ENCODE peak calls at places on chromosomes 1 and 21, in nine cellular contexts. One of them, this sample, is unnamed.

GRCh38 chr1:45802343-45803298 is 791 bp upstream of the MAST2 start:
- DNase-seq in OCI-LY7: peak; percentile 42
- DNase-seq in brain microvascular endothelial cell: peak; percentile 98
- DNase-seq in heart left ventricle: peak; percentile 63
- DNase-seq in BE2C: peak; percentile 75
- DNase-seq in cardiac muscle cell: peak; percentile 94
- DNase-seq in CD8-positive, alpha-beta T cell: no peak
- DNase-seq in tibial nerve: peak; percentile 68
- DNase-seq in epithelial cell of proximal tubule: peak; percentile 83
- DNase-seq in this sample: peak; percentile 99

GRCh38 chr1:32181563-32181962 is 2.1 kb downstream of the TXLNA start:
- DNase-seq in heart left ventricle: no peak
- DNase-seq in CD8-positive, alpha-beta T cell: no peak
- DNase-seq in cardiac muscle cell: no peak
- DNase-seq in epithelial cell of proximal tubule: no peak
- DNase-seq in brain microvascular endothelial cell: no peak
- DNase-seq in tibial nerve: no peak
- DNase-seq in BE2C: no peak
- DNase-seq in OCI-LY7: no peak
- DNase-seq in this sample: no peak

GRCh38 chr1:110606784-110607662 is 865 bp upstream of the KCNA2 start:
- DNase-seq in OCI-LY7: no peak
- DNase-seq in BE2C: no peak
- DNase-seq in brain microvascular endothelial cell: no peak
- DNase-seq in heart left ventricle: no peak
- DNase-seq in CD8-positive, alpha-beta T cell: peak; percentile 56
- DNase-seq in tibial nerve: no peak
- DNase-seq in cardiac muscle cell: peak; percentile 10
- DNase-seq in epithelial cell of proximal tubule: no peak
- DNase-seq in this sample: no peak

GRCh38 chr1:97739596-97740103 is 181.2 kb downstream of the DPYD start:
- DNase-seq in brain microvascular endothelial cell: no peak
- DNase-seq in CD8-positive, alpha-beta T cell: no peak
- DNase-seq in cardiac muscle cell: no peak
- DNase-seq in heart left ventricle: no peak
- DNase-seq in BE2C: no peak
- DNase-seq in tibial nerve: no peak
- DNase-seq in epithelial cell of proximal tubule: peak; percentile 41
- DNase-seq in OCI-LY7: no peak
- DNase-seq in this sample: peak; percentile 29

GRCh38 chr1:96756789-96757188 is 35.2 kb downstream of the PTBP2 start:
- DNase-seq in brain microvascular endothelial cell: no peak
- DNase-seq in epithelial cell of proximal tubule: no peak
- DNase-seq in cardiac muscle cell: peak; percentile 13
- DNase-seq in heart left ventricle: no peak
- DNase-seq in tibial nerve: no peak
- DNase-seq in BE2C: no peak
- DNase-seq in OCI-LY7: no peak
- DNase-seq in CD8-positive, alpha-beta T cell: no peak
- DNase-seq in this sample: peak; percentile 11

GRCh38 chr1:40397258-40397657 is 23.7 kb downstream of the SMAP2 start:
- DNase-seq in OCI-LY7: no peak
- DNase-seq in CD8-positive, alpha-beta T cell: no peak
- DNase-seq in epithelial cell of proximal tubule: no peak
- DNase-seq in BE2C: no peak
- DNase-seq in tibial nerve: no peak
- DNase-seq in cardiac muscle cell: no peak
- DNase-seq in heart left ventricle: no peak
- DNase-seq in brain microvascular endothelial cell: no peak
- DNase-seq in this sample: no peak

GRCh38 chr1:18238190-18238589 is 130.6 kb downstream of the IGSF21 start:
- DNase-seq in OCI-LY7: no peak
- DNase-seq in brain microvascular endothelial cell: no peak
- DNase-seq in BE2C: peak; percentile 65
- DNase-seq in CD8-positive, alpha-beta T cell: no peak
- DNase-seq in cardiac muscle cell: no peak
- DNase-seq in epithelial cell of proximal tubule: no peak
- DNase-seq in tibial nerve: no peak
- DNase-seq in heart left ventricle: no peak
- DNase-seq in this sample: no peak

GRCh38 chr1:51622455-51622913 is 5.6 kb downstream of the OSBPL9 start:
- DNase-seq in tibial nerve: peak; percentile 61
- DNase-seq in epithelial cell of proximal tubule: peak; percentile 90
- DNase-seq in heart left ventricle: no peak
- DNase-seq in brain microvascular endothelial cell: peak; percentile 80
- DNase-seq in CD8-positive, alpha-beta T cell: no peak
- DNase-seq in OCI-LY7: no peak
- DNase-seq in cardiac muscle cell: peak; percentile 58
- DNase-seq in BE2C: peak; percentile 17
- DNase-seq in this sample: peak; percentile 88

GRCh38 chr1:17852383-17852782 is 97.2 kb downstream of the ACTL8 start:
- DNase-seq in BE2C: no peak
- DNase-seq in OCI-LY7: no peak
- DNase-seq in CD8-positive, alpha-beta T cell: no peak
- DNase-seq in cardiac muscle cell: no peak
- DNase-seq in tibial nerve: no peak
- DNase-seq in brain microvascular endothelial cell: no peak
- DNase-seq in epithelial cell of proximal tubule: no peak
- DNase-seq in heart left ventricle: no peak
- DNase-seq in this sample: no peak

GRCh38 chr1:226409392-226409791 is 1.5 kb upstream of the PARP1 start:
- DNase-seq in tibial nerve: no peak
- DNase-seq in CD8-positive, alpha-beta T cell: peak; percentile 25
- DNase-seq in epithelial cell of proximal tubule: no peak
- DNase-seq in OCI-LY7: no peak
- DNase-seq in cardiac muscle cell: no peak
- DNase-seq in BE2C: no peak
- DNase-seq in brain microvascular endothelial cell: no peak
- DNase-seq in heart left ventricle: no peak
- DNase-seq in this sample: no peak

GRCh38 chr1:25573591-25573930 is 30.2 kb downstream of the LDLRAP1 start:
- DNase-seq in BE2C: no peak
- DNase-seq in heart left ventricle: no peak
- DNase-seq in OCI-LY7: no peak
- DNase-seq in epithelial cell of proximal tubule: no peak
- DNase-seq in tibial nerve: no peak
- DNase-seq in cardiac muscle cell: no peak
- DNase-seq in brain microvascular endothelial cell: no peak
- DNase-seq in CD8-positive, alpha-beta T cell: no peak
- DNase-seq in this sample: no peak

GRCh38 chr1:27011058-27011764 is 1.4 kb downstream of the TENT5B start:
- DNase-seq in OCI-LY7: no peak
- DNase-seq in heart left ventricle: no peak
- DNase-seq in epithelial cell of proximal tubule: no peak
- DNase-seq in cardiac muscle cell: peak; percentile 93
- DNase-seq in tibial nerve: no peak
- DNase-seq in brain microvascular endothelial cell: peak; percentile 79
- DNase-seq in CD8-positive, alpha-beta T cell: no peak
- DNase-seq in BE2C: no peak
- DNase-seq in this sample: peak; percentile 73

GRCh38 chr1:39196244-39197215 is 8.0 kb upstream of the MACF1 start:
- DNase-seq in CD8-positive, alpha-beta T cell: peak; percentile 72
- DNase-seq in BE2C: no peak
- DNase-seq in cardiac muscle cell: peak; percentile 61
- DNase-seq in heart left ventricle: no peak
- DNase-seq in epithelial cell of proximal tubule: no peak
- DNase-seq in OCI-LY7: peak; percentile 92
- DNase-seq in tibial nerve: no peak
- DNase-seq in brain microvascular endothelial cell: no peak
- DNase-seq in this sample: peak; percentile 62

GRCh38 chr1:191002768-191003167 is 525.1 kb upstream of the BRINP3 start:
- DNase-seq in heart left ventricle: no peak
- DNase-seq in CD8-positive, alpha-beta T cell: no peak
- DNase-seq in brain microvascular endothelial cell: no peak
- DNase-seq in OCI-LY7: no peak
- DNase-seq in cardiac muscle cell: no peak
- DNase-seq in tibial nerve: no peak
- DNase-seq in BE2C: no peak
- DNase-seq in epithelial cell of proximal tubule: no peak
- DNase-seq in this sample: no peak

GRCh38 chr1:205074513-205074912 is 9.7 kb downstream of the TMEM81 start:
- DNase-seq in OCI-LY7: no peak
- DNase-seq in brain microvascular endothelial cell: no peak
- DNase-seq in cardiac muscle cell: no peak
- DNase-seq in heart left ventricle: no peak
- DNase-seq in epithelial cell of proximal tubule: no peak
- DNase-seq in tibial nerve: no peak
- DNase-seq in CD8-positive, alpha-beta T cell: no peak
- DNase-seq in BE2C: no peak
- DNase-seq in this sample: no peak

GRCh38 chr1:86828024-86828423 is 85.9 kb downstream of the SELENOF start:
- DNase-seq in CD8-positive, alpha-beta T cell: no peak
- DNase-seq in OCI-LY7: no peak
- DNase-seq in brain microvascular endothelial cell: no peak
- DNase-seq in cardiac muscle cell: no peak
- DNase-seq in BE2C: no peak
- DNase-seq in tibial nerve: no peak
- DNase-seq in heart left ventricle: no peak
- DNase-seq in epithelial cell of proximal tubule: no peak
- DNase-seq in this sample: no peak

GRCh38 chr1:9338354-9339250 is 45.9 kb downstream of the SPSB1 start:
- DNase-seq in BE2C: no peak
- DNase-seq in heart left ventricle: no peak
- DNase-seq in brain microvascular endothelial cell: peak; percentile 33
- DNase-seq in CD8-positive, alpha-beta T cell: no peak
- DNase-seq in OCI-LY7: no peak
- DNase-seq in tibial nerve: no peak
- DNase-seq in cardiac muscle cell: peak; percentile 17
- DNase-seq in epithelial cell of proximal tubule: no peak
- DNase-seq in this sample: peak; percentile 28

GRCh38 chr1:222924140-222924706 is 109.4 kb downstream of the DISP1 start:
- DNase-seq in brain microvascular endothelial cell: no peak
- DNase-seq in OCI-LY7: no peak
- DNase-seq in BE2C: no peak
- DNase-seq in heart left ventricle: no peak
- DNase-seq in tibial nerve: no peak
- DNase-seq in CD8-positive, alpha-beta T cell: no peak
- DNase-seq in cardiac muscle cell: no peak
- DNase-seq in epithelial cell of proximal tubule: no peak
- DNase-seq in this sample: no peak

GRCh38 chr1:201254625-201255469 is 28.5 kb upstream of the PKP1 start:
- DNase-seq in CD8-positive, alpha-beta T cell: peak; percentile 73
- DNase-seq in heart left ventricle: peak; percentile 53
- DNase-seq in cardiac muscle cell: peak; percentile 50
- DNase-seq in epithelial cell of proximal tubule: no peak
- DNase-seq in tibial nerve: peak; percentile 61
- DNase-seq in OCI-LY7: peak; percentile 50
- DNase-seq in brain microvascular endothelial cell: no peak
- DNase-seq in BE2C: peak; percentile 83
- DNase-seq in this sample: peak; percentile 29

GRCh38 chr1:151165281-151165737 is 393 bp downstream of the LYSMD1 start:
- DNase-seq in tibial nerve: peak; percentile 60
- DNase-seq in cardiac muscle cell: peak; percentile 70
- DNase-seq in epithelial cell of proximal tubule: no peak
- DNase-seq in heart left ventricle: peak; percentile 58
- DNase-seq in brain microvascular endothelial cell: peak; percentile 25
- DNase-seq in CD8-positive, alpha-beta T cell: no peak
- DNase-seq in BE2C: no peak
- DNase-seq in OCI-LY7: no peak
- DNase-seq in this sample: peak; percentile 59

GRCh38 chr1:47788761-47789160 is 208.4 kb downstream of the TRABD2B start:
- DNase-seq in OCI-LY7: no peak
- DNase-seq in cardiac muscle cell: no peak
- DNase-seq in epithelial cell of proximal tubule: no peak
- DNase-seq in heart left ventricle: no peak
- DNase-seq in brain microvascular endothelial cell: no peak
- DNase-seq in tibial nerve: no peak
- DNase-seq in CD8-positive, alpha-beta T cell: no peak
- DNase-seq in BE2C: no peak
- DNase-seq in this sample: no peak
- H3K4me3 ChIP-seq in OCI-LY7: no peak overlapping the region
- H3K4me3 ChIP-seq in cardiac muscle cell: no peak overlapping the region
- H3K4me3 ChIP-seq in epithelial cell of proximal tubule: no peak overlapping the region
- H3K4me3 ChIP-seq in heart left ventricle: no peak overlapping the region
- H3K4me3 ChIP-seq in brain microvascular endothelial cell: no peak overlapping the region
- H3K4me3 ChIP-seq in tibial nerve: no peak overlapping the region
- H3K4me3 ChIP-seq in CD8-positive, alpha-beta T cell: no peak overlapping the region
- H3K4me3 ChIP-seq in BE2C: no peak overlapping the region
- H3K4me3 ChIP-seq in this sample: no peak overlapping the region

DNA sequence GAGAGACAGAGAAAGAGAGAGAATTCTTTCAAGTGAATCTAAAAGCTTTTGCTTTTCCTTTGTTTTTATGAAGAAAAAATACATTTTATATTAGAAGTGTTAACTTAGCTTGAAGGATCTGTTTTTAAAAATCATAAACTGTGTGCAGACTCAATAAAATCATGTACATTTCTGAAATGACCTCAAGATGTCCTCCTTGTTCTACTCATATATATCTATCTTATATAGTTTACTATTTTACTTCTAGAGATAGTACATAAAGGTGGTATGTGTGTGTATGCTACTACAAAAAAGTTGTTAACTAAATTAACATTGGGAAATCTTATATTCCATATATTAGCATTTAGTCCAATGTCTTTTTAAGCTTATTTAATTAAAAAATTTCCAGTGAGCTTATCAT is 117.6 kb downstream of the PTPRC start:
- DNase-seq in heart left ventricle: no peak
- DNase-seq in tibial nerve: no peak
- DNase-seq in CD8-positive, alpha-beta T cell: no peak
- DNase-seq in BE2C: no peak
- DNase-seq in epithelial cell of proximal tubule: no peak
- DNase-seq in brain microvascular endothelial cell: no peak
- DNase-seq in OCI-LY7: no peak
- DNase-seq in cardiac muscle cell: peak; percentile 55
- DNase-seq in this sample: peak; percentile 51
- TF ChIP-seq CTCF in heart left ventricle: peak; percentile 47
- TF ChIP-seq CTCF in tibial nerve: no peak
- TF ChIP-seq CTCF in CD8-positive, alpha-beta T cell: no peak
- TF ChIP-seq CTCF in BE2C: peak; percentile 26
- TF ChIP-seq CTCF in epithelial cell of proximal tubule: no peak
- TF ChIP-seq CTCF in brain microvascular endothelial cell: no peak
- TF ChIP-seq CTCF in OCI-LY7: peak; percentile 45
- TF ChIP-seq CTCF in cardiac muscle cell: peak; percentile 29
- TF ChIP-seq CTCF in this sample: peak; percentile 25

GRCh38 chr1:59061876-59062275 is 235.0 kb upstream of the FGGY start:
- DNase-seq in OCI-LY7: peak; percentile 2
- DNase-seq in epithelial cell of proximal tubule: no peak
- DNase-seq in tibial nerve: peak; percentile 83
- DNase-seq in heart left ventricle: peak; percentile 80
- DNase-seq in brain microvascular endothelial cell: peak; percentile 93
- DNase-seq in cardiac muscle cell: peak; percentile 98
- DNase-seq in BE2C: no peak
- DNase-seq in CD8-positive, alpha-beta T cell: no peak
- DNase-seq in this sample: peak; percentile 96
- H3K4me3 ChIP-seq in OCI-LY7: no peak overlapping the region
- H3K4me3 ChIP-seq in epithelial cell of proximal tubule: no peak overlapping the region
- H3K4me3 ChIP-seq in tibial nerve: no peak overlapping the region
- H3K4me3 ChIP-seq in heart left ventricle: peak overlapping the region; percentile 40
- H3K4me3 ChIP-seq in brain microvascular endothelial cell: peak overlapping the region; percentile 53
- H3K4me3 ChIP-seq in cardiac muscle cell: no peak overlapping the region
- H3K4me3 ChIP-seq in BE2C: no peak overlapping the region
- H3K4me3 ChIP-seq in CD8-positive, alpha-beta T cell: no peak overlapping the region
- H3K4me3 ChIP-seq in this sample: peak overlapping the region; percentile 54

DNA sequence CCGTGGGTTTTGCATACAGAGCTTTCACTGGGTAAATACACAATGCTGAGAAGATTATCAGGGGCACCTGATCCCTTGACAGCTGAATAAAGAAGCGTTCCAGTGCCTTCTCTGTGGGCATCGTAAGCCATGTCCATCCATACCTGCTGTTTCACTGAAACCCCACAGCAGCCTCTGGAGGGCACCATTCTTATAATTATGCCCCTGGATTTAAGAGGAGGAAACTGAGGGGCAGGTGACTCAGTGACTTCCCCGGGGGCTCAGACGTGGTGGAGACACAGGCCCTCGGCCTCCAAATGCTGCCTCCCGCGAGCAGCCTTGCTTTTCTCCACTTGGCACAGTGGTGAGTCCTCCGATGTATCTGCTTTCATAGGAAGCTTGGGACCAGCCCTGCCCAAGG is 56.7 kb downstream of the B3GALT5 start:
- DNase-seq in heart left ventricle: no peak
- DNase-seq in BE2C: no peak
- DNase-seq in CD8-positive, alpha-beta T cell: no peak
- DNase-seq in tibial nerve: no peak
- DNase-seq in epithelial cell of proximal tubule: no peak
- DNase-seq in OCI-LY7: no peak
- DNase-seq in brain microvascular endothelial cell: no peak
- DNase-seq in cardiac muscle cell: no peak
- DNase-seq in this sample: no peak
- TF ChIP-seq CTCF in heart left ventricle: no peak
- TF ChIP-seq CTCF in BE2C: no peak
- TF ChIP-seq CTCF in CD8-positive, alpha-beta T cell: no peak
- TF ChIP-seq CTCF in tibial nerve: no peak
- TF ChIP-seq CTCF in epithelial cell of proximal tubule: peak; percentile 25
- TF ChIP-seq CTCF in OCI-LY7: no peak
- TF ChIP-seq CTCF in brain microvascular endothelial cell: peak; percentile 21
- TF ChIP-seq CTCF in cardiac muscle cell: no peak
- TF ChIP-seq CTCF in this sample: no peak

This sample was measured in fibroblast of mammary gland.